ENCODE peak calls at places on chromosomes 4 and X, in six cellular contexts. X, H, V, M, Q and Z are unnamed samples. For H3K4me1, the result is how much of the 10 kb centered on the place peaks cover.

GRCh38 chr4:1330761-1331590 is 16.0 kb upstream of the UVSSA start:
- DNase-seq in X (no peak), Q (no peak), H (no peak), V (no peak), M (no peak), Z (no peak)

GRCh38 chr4:122765702-122766352 is 33.3 kb downstream of the BBS12 start:
- DNase-seq in Q (peak), H (peak), V (no peak), M (no peak), X (no peak), Z (no peak)

GRCh38 chrX:107716045-107716684 is 59.4 kb downstream of the TSC22D3 start:
- DNase-seq in M (no peak), V (no peak), Q (no peak), X (peak), H (peak), Z (peak)

GRCh38 chrX:69564665-69565064 is 51.2 kb upstream of the EDA start:
- DNase-seq in M (no peak), X (no peak), H (no peak), V (no peak), Q (no peak), Z (no peak)

GRCh38 chrX:130165181-130165702 is 399 bp downstream of the AIFM1 start:
- DNase-seq in X (no peak), H (no peak), Q (peak), V (no peak), M (peak), Z (no peak)

GRCh38 chr4:112327950-112328349 is 30.8 kb downstream of the ALPK1 start:
- DNase-seq in M (no peak), X (peak), V (peak), H (peak), Q (peak), Z (no peak)

GRCh38 chr4:83947111-83947510 is 411.2 kb downstream of the GPAT3 start:
- DNase-seq in V (no peak), M (no peak), Q (no peak), H (no peak), X (no peak), Z (no peak)

GRCh38 chrX:70494441-70494840 is 49.8 kb downstream of the DLG3 start:
- DNase-seq in M (no peak), H (peak), Q (no peak), V (no peak), X (no peak), Z (no peak)

GRCh38 chr4:153261431-153261830 is 57.2 kb downstream of the TRIM2 start:
- DNase-seq in M (no peak), H (no peak), Q (no peak), X (no peak), V (no peak), Z (no peak)
- H3K27ac ChIP-seq in M (no peak), H (no peak), Q (no peak), X (no peak), V (no peak), Z (no peak)

GRCh38 chr4:55849724-55850123 is 3.7 kb upstream of the EXOC1 start:
- DNase-seq in Q (no peak), H (no peak), X (no peak), M (no peak), V (no peak), Z (no peak)
- H3K4me1 ChIP-seq in Q (under half), H (under half), X (under half), M (under half), V (under half), Z (under half)

DNA sequence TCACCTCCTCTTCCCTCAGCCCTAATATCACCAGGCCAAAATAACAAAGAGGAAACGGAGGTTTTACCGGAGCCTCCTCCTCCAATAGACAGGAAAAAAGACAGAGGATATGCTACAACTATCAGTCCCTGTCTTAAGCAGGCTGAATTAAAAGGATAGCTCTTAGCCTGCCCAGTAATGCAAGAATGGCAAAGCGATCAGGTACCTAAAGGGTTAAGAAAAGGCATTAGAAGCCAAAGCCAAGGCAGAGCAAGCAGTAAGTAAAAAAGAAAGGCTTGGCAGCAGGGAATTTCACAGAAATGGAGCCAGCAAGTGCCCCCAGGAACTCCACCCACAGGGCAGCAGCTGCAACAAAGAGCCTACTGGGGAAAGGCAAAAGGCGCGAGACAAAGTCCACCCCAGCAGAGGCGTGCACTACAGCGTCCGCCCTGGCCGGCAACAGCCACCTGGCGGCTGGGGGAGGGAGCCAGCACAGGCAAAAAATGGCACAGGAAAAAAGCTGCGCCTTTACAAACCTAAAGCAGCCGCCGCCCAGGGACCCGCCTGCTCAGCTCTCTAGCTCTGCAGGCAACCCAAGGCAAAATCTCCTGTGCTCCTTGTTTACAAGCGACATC is 220.6 kb upstream of the ZC4H2 start:
- DNase-seq in M (no peak), X (peak), H (no peak), Q (no peak), V (no peak), Z (peak)
- TF ChIP-seq CTCF in M (no peak), X (peak), H (no peak), Q (no peak), V (peak), Z (no peak)

GRCh38 chr4:71293705-71294104 is 45.1 kb upstream of the SLC4A4 start:
- DNase-seq in V (no peak), X (no peak), H (peak), M (no peak), Q (peak), Z (no peak)
- H3K27ac ChIP-seq in V (no peak), X (no peak), H (peak), M (no peak), Q (peak), Z (no peak)

GRCh38 chr4:85499573-85499972 is 24.6 kb downstream of the ARHGAP24 start:
- DNase-seq in X (no peak), Q (no peak), M (no peak), V (no peak), H (no peak), Z (no peak)

GRCh38 chr4:85496146-85496849 is 21.3 kb downstream of the ARHGAP24 start:
- DNase-seq in H (no peak), M (no peak), Q (no peak), X (no peak), V (no peak), Z (no peak)

GRCh38 chr4:85498068-85498733 is 23.3 kb downstream of the ARHGAP24 start:
- DNase-seq in Q (peak), V (no peak), H (peak), X (no peak), M (peak), Z (peak)

GRCh38 chr4:85495621-85496020 is 20.7 kb downstream of the ARHGAP24 start:
- DNase-seq in X (no peak), H (no peak), Q (no peak), M (no peak), V (no peak), Z (no peak)

DNA sequence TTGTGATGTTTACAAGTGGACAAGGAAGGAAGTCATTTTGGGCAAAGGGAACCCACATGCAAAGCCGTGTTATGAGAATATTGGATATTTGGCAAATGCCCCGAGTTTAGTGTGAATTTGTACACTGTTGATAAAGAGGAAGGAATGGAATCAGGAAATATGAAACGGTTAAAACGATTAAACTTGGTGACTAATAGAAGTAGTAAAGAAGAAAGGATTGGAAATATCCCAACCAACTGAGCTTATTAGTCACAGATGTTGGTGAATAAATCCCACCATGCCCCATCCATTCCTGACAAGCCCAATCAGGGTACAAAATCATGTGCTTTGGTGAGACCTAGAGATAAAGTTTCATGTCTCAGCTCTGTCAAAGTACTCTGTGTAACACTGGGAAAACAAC is 22.0 kb downstream of the ARHGAP24 start:
- DNase-seq in X (no peak), H (peak), Q (peak), M (no peak), V (no peak), Z (no peak)
- H3K4me1 ChIP-seq in X (under half), H (under half), Q (under half), M (under half), V (under half), Z (under half)

GRCh38 chr4:5462896-5463295 is 245.5 kb downstream of the EVC2 start:
- DNase-seq in H (no peak), Q (no peak), X (no peak), V (no peak), M (no peak), Z (peak)
- TF ChIP-seq CTCF in H (no peak), Q (no peak), X (no peak), V (no peak), M (no peak), Z (no peak)

GRCh38 chr4:173281420-173282333 is 52.5 kb downstream of the HMGB2 start:
- DNase-seq in V (no peak), Q (no peak), H (no peak), X (peak), M (no peak), Z (no peak)
- H3K27ac ChIP-seq in V (no peak), Q (no peak), H (no peak), X (no peak), M (no peak), Z (no peak)

GRCh38 chr4:169201144-169202124 is 69.3 kb downstream of the SH3RF1 start:
- DNase-seq in X (no peak), V (no peak), Q (peak), H (no peak), M (no peak), Z (no peak)
- H3K4me1 ChIP-seq in X (under half), V (under half), Q (under half), H (under half), M (under half), Z (under half)

GRCh38 chrX:30190426-30190825 is 24.9 kb upstream of the MAGEB2 start:
- DNase-seq in M (no peak), X (no peak), Q (no peak), V (no peak), H (no peak), Z (no peak)

GRCh38 chrX:30196322-30196721 is 19.0 kb upstream of the MAGEB2 start:
- DNase-seq in M (no peak), X (peak), Q (peak), V (peak), H (peak), Z (no peak)
- TF ChIP-seq CTCF in M (no peak), X (peak), Q (no peak), V (peak), H (peak), Z (peak)